ENCODE peak calls at places on chromosome 12, in nine cellular contexts. Q is body of pancreas, B is fibroblast of lung, W is Panc1, S is psoas muscle, E is AG04450, Y is A549, X is kidney, D is heart right ventricle. O is an unnamed sample.

GRCh38 chr12:45518516-45519235 is 210.8 kb upstream of the ARID2 start:
- DNase-seq in D (no peak), X (no peak), Q (no peak), E (no peak), S (no peak), W (no peak), Y (no peak), B (no peak), O (peak; percentile 9)

GRCh38 chr12:78963439-78964222 is 99.1 kb downstream of the SYT1 start:
- DNase-seq in E (no peak), B (peak; percentile 38), W (peak; percentile 15), X (no peak), S (no peak), D (no peak), Y (no peak), Q (no peak), O (no peak)

GRCh38 chr12:95959107-95959506 is 16.0 kb downstream of the AMDHD1 start:
- DNase-seq in Q (no peak), Y (peak; percentile 66), D (no peak), W (no peak), X (no peak), S (no peak), B (peak; percentile 11), E (no peak), O (no peak)

GRCh38 chr12:78584695-78585094 is 279.9 kb upstream of the SYT1 start:
- DNase-seq in Q (no peak), W (no peak), X (no peak), D (no peak), S (no peak), B (peak; percentile 11), Y (peak; percentile 55), E (no peak), O (no peak)

GRCh38 chr12:104303538-104304151 is at the start of gene EID3:
- DNase-seq in B (peak; percentile 75), W (no peak), X (peak; percentile 97), E (no peak), S (peak; percentile 96), D (peak; percentile 93), Q (peak; percentile 86), Y (peak; percentile 90), O (peak; percentile 85)

GRCh38 chr12:26633591-26634210 is 199.3 kb downstream of the ITPR2 start:
- DNase-seq in Y (no peak), D (no peak), E (no peak), S (no peak), W (no peak), B (peak; percentile 61), Q (no peak), X (no peak), O (no peak)

GRCh38 chr12:74483057-74483456 is 54.6 kb upstream of the ATXN7L3B start:
- DNase-seq in Q (no peak), W (no peak), S (no peak), D (no peak), Y (no peak), E (no peak), X (no peak), B (no peak), O (no peak)

GRCh38 chr12:96401061-96401871 is 1.0 kb upstream of the CDK17 start:
- DNase-seq in E (peak; percentile 61), S (no peak), B (peak; percentile 94), Q (peak; percentile 16), W (no peak), X (no peak), D (peak; percentile 19), Y (peak; percentile 83), O (peak; percentile 35)

GRCh38 chr12:107130830-107131760 is 37.7 kb upstream of the CRY1 start:
- DNase-seq in Q (no peak), W (no peak), E (no peak), X (no peak), D (no peak), S (no peak), Y (no peak), B (no peak), O (no peak)

GRCh38 chr12:402127-402456 is 648 bp downstream of the CCDC77 start:
- DNase-seq in Y (peak; percentile 48), X (no peak), B (peak; percentile 46), E (no peak), Q (no peak), W (no peak), D (no peak), S (no peak), O (peak; percentile 5)

GRCh38 chr12:6053541-6053940 is 70.9 kb downstream of the VWF start:
- DNase-seq in B (no peak), E (no peak), D (no peak), Y (no peak), Q (peak; percentile 51), W (no peak), X (no peak), S (no peak), O (no peak)

GRCh38 chr12:95908573-95908972 is 33.8 kb downstream of the CCDC38 start:
- DNase-seq in Y (no peak), E (no peak), X (no peak), S (no peak), W (no peak), Q (no peak), B (peak; percentile 58), D (no peak), O (no peak)

GRCh38 chr12:57196956-57197355 is 19.6 kb upstream of the NXPH4 start:
- DNase-seq in E (no peak), Y (no peak), X (no peak), D (no peak), W (no peak), B (no peak), S (no peak), Q (no peak), O (no peak)

GRCh38 chr12:50581226-50582184 is 76.7 kb downstream of the DIP2B start:
- DNase-seq in W (no peak), Y (no peak), E (no peak), X (no peak), Q (no peak), B (peak; percentile 51), D (no peak), S (no peak), O (no peak)

GRCh38 chr12:49549735-49550710 is 11.2 kb downstream of the KCNH3 start:
- DNase-seq in X (no peak), B (no peak), W (no peak), E (no peak), Y (no peak), S (no peak), D (no peak), Q (no peak), O (no peak)

GRCh38 chr12:3973939-3974644 is 100.9 kb upstream of the PARP11 start:
- DNase-seq in Y (no peak), D (no peak), W (no peak), E (no peak), B (no peak), X (no peak), Q (no peak), S (no peak), O (no peak)

GRCh38 chr12:107684990-107685359 is 624 bp upstream of the PWP1 start:
- DNase-seq in W (no peak), B (peak; percentile 29), Y (peak; percentile 71), X (no peak), D (no peak), Q (no peak), S (no peak), E (no peak), O (no peak)

DNA sequence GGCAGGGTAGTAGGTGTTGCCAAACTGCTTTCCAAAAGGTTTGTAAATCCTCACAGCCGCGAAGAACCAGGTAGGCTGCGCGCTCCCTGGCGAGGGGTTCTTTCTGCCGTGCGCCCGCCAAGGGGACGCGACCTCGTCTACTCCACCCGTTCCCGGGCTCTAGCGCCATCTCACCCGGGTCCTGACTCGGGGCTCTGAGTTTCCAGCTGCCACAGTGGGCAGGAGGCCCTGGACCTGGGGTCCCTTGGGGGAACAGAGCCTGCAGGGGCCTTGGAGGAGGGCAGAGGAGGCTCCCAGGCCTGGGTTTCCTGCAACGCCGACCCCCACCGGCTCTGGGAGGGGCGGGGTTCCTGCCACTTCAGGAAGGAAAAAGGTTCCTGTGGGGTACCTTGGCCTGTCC is 706 bp downstream of the ANHX start:
- DNase-seq in X (no peak), W (no peak), E (no peak), Y (no peak), D (no peak), S (no peak), B (no peak), Q (no peak), O (no peak)
- H3K9me3 ChIP-seq in X (no peaks in the 10 kb centered on the region), W (peaks cover 2% of the 10 kb centered on the region), E (peaks cover 81% of the 10 kb centered on the region), Y (peaks cover 65% of the 10 kb centered on the region), D (no peaks in the 10 kb centered on the region), S (no peaks in the 10 kb centered on the region), B (no peaks in the 10 kb centered on the region), Q (no peaks in the 10 kb centered on the region), O (peaks cover 4% of the 10 kb centered on the region)

GRCh38 chr12:68627673-68628319 is 17.1 kb downstream of the RAP1B start:
- DNase-seq in Y (peak; percentile 29), E (no peak), W (no peak), D (no peak), X (no peak), B (no peak), Q (no peak), S (no peak), O (no peak)
- H3K27ac ChIP-seq in Y (no peak overlapping the region), E (no peak overlapping the region), W (no peak overlapping the region), D (no peak overlapping the region), X (no peak overlapping the region), B (no peak overlapping the region), Q (no peak overlapping the region), S (no peak overlapping the region), O (no peak overlapping the region)

GRCh38 chr12:12200363-12200762 is 66.5 kb downstream of the LRP6 start:
- DNase-seq in B (no peak), Q (no peak), X (no peak), D (no peak), S (no peak), E (no peak), Y (no peak), W (no peak), O (no peak)
- H3K9me3 ChIP-seq in B (no peaks in the 10 kb centered on the region), Q (no peaks in the 10 kb centered on the region), X (peaks cover 4% of the 10 kb centered on the region), D (no peaks in the 10 kb centered on the region), S (peaks cover 8% of the 10 kb centered on the region), E (peaks cover 3% of the 10 kb centered on the region), Y (peaks cover 24% of the 10 kb centered on the region), W (no peaks in the 10 kb centered on the region), O (peaks cover 7% of the 10 kb centered on the region)

DNA sequence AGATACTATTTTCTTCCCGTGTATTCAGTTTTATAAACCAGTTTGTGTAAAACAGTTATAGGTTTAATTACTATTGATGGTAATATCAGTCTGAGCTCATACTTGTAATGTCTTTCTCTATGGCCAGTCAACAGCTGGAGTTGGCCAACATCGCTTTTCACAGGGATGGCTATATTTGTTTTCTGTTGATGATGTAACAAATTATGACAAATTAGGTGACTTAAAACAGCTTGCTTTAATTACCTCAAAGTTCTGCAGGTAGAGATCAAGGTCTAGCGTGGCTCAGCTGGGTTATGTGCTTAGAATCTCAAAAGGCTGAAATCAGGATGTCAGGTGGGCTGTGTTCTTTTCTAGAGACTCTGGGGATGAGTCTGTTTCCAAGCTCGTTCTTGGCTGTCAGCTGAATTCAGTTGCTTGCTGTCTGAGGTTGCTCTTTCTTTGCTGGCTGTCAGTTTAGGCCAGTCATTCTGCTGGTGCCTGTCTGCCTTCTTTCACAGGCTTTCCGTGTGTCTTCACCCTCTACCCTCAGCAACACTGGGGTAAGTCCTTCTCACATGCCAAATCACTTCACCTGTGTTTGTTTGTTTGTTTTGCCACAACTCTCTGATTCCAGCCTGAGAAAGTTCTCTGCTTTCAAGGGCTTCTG is 370.2 kb upstream of the E2F7 start:
- DNase-seq in D (no peak), E (no peak), X (no peak), S (no peak), Q (no peak), Y (no peak), W (no peak), B (no peak), O (no peak)
- H3K27ac ChIP-seq in D (no peak overlapping the region), E (no peak overlapping the region), X (no peak overlapping the region), S (peak overlapping the region; percentile 17), Q (no peak overlapping the region), Y (no peak overlapping the region), W (no peak overlapping the region), B (no peak overlapping the region), O (no peak overlapping the region)